ENCODE peak calls at places on chromosome 12, in nine cellular contexts. One of them, this sample, is unnamed.

GRCh38 chr12:13181375-13182070 is 15.0 kb upstream of the EMP1 start:
- DNase-seq in cardiac septum: no peak
- DNase-seq in putamen: no peak
- DNase-seq in activated T-helper 1 cell treated with Interleukin-2 at 50 U/mL for 16 hours: no peak
- DNase-seq in epithelial cell of esophagus: no peak
- DNase-seq in CD8-positive, alpha-beta T cell: no peak
- DNase-seq in GM06990: no peak
- DNase-seq in AG09309: no peak
- DNase-seq in activated gamma-delta T cell: no peak
- DNase-seq in this sample: no peak

GRCh38 chr12:27524839-27525238 is 833 bp downstream of the PPFIBP1 start:
- DNase-seq in AG09309: no peak
- DNase-seq in cardiac septum: no peak
- DNase-seq in activated T-helper 1 cell treated with Interleukin-2 at 50 U/mL for 16 hours: no peak
- DNase-seq in epithelial cell of esophagus: peak; percentile 41
- DNase-seq in CD8-positive, alpha-beta T cell: no peak
- DNase-seq in GM06990: no peak
- DNase-seq in activated gamma-delta T cell: no peak
- DNase-seq in putamen: peak; percentile 42
- DNase-seq in this sample: no peak

GRCh38 chr12:56634242-56634836 is 4.2 kb upstream of the BAZ2A start:
- DNase-seq in cardiac septum: no peak
- DNase-seq in epithelial cell of esophagus: peak; percentile 82
- DNase-seq in activated T-helper 1 cell treated with Interleukin-2 at 50 U/mL for 16 hours: no peak
- DNase-seq in GM06990: peak; percentile 41
- DNase-seq in putamen: no peak
- DNase-seq in CD8-positive, alpha-beta T cell: no peak
- DNase-seq in activated gamma-delta T cell: no peak
- DNase-seq in AG09309: no peak
- DNase-seq in this sample: no peak

GRCh38 chr12:67698711-67699603 is 50.4 kb downstream of the DYRK2 start:
- DNase-seq in GM06990: peak; percentile 80
- DNase-seq in CD8-positive, alpha-beta T cell: peak; percentile 26
- DNase-seq in epithelial cell of esophagus: peak; percentile 83
- DNase-seq in activated T-helper 1 cell treated with Interleukin-2 at 50 U/mL for 16 hours: peak; percentile 17
- DNase-seq in putamen: no peak
- DNase-seq in activated gamma-delta T cell: no peak
- DNase-seq in AG09309: peak; percentile 35
- DNase-seq in cardiac septum: no peak
- DNase-seq in this sample: no peak

GRCh38 chr12:92912052-92912451 is 17.0 kb downstream of the EEA1 start:
- DNase-seq in putamen: no peak
- DNase-seq in activated T-helper 1 cell treated with Interleukin-2 at 50 U/mL for 16 hours: no peak
- DNase-seq in activated gamma-delta T cell: no peak
- DNase-seq in CD8-positive, alpha-beta T cell: no peak
- DNase-seq in AG09309: peak; percentile 32
- DNase-seq in cardiac septum: no peak
- DNase-seq in GM06990: peak; percentile 40
- DNase-seq in epithelial cell of esophagus: peak; percentile 99
- DNase-seq in this sample: no peak

GRCh38 chr12:27493260-27493935 is 30.6 kb upstream of the PPFIBP1 start:
- DNase-seq in cardiac septum: no peak
- DNase-seq in putamen: no peak
- DNase-seq in epithelial cell of esophagus: peak; percentile 34
- DNase-seq in GM06990: no peak
- DNase-seq in activated gamma-delta T cell: no peak
- DNase-seq in CD8-positive, alpha-beta T cell: no peak
- DNase-seq in AG09309: no peak
- DNase-seq in activated T-helper 1 cell treated with Interleukin-2 at 50 U/mL for 16 hours: no peak
- DNase-seq in this sample: no peak

GRCh38 chr12:122449317-122449716 is 26.8 kb upstream of the CLIP1 start:
- DNase-seq in GM06990: no peak
- DNase-seq in AG09309: peak; percentile 34
- DNase-seq in CD8-positive, alpha-beta T cell: no peak
- DNase-seq in putamen: no peak
- DNase-seq in cardiac septum: no peak
- DNase-seq in activated T-helper 1 cell treated with Interleukin-2 at 50 U/mL for 16 hours: no peak
- DNase-seq in activated gamma-delta T cell: no peak
- DNase-seq in epithelial cell of esophagus: peak; percentile 97
- DNase-seq in this sample: no peak

GRCh38 chr12:90938451-90938850 is 16.5 kb downstream of the CCER1 start:
- DNase-seq in CD8-positive, alpha-beta T cell: no peak
- DNase-seq in AG09309: no peak
- DNase-seq in putamen: no peak
- DNase-seq in activated T-helper 1 cell treated with Interleukin-2 at 50 U/mL for 16 hours: no peak
- DNase-seq in activated gamma-delta T cell: no peak
- DNase-seq in cardiac septum: no peak
- DNase-seq in epithelial cell of esophagus: peak; percentile 84
- DNase-seq in GM06990: no peak
- DNase-seq in this sample: no peak

GRCh38 chr12:25384038-25384953 is 133.6 kb upstream of the KRAS start:
- DNase-seq in activated T-helper 1 cell treated with Interleukin-2 at 50 U/mL for 16 hours: no peak
- DNase-seq in putamen: no peak
- DNase-seq in CD8-positive, alpha-beta T cell: no peak
- DNase-seq in GM06990: no peak
- DNase-seq in AG09309: no peak
- DNase-seq in cardiac septum: no peak
- DNase-seq in epithelial cell of esophagus: peak; percentile 15
- DNase-seq in activated gamma-delta T cell: no peak
- DNase-seq in this sample: no peak

GRCh38 chr12:8697476-8698131 is at the start of gene RIMKLB:
- DNase-seq in cardiac septum: peak; percentile 89
- DNase-seq in putamen: peak; percentile 82
- DNase-seq in AG09309: no peak
- DNase-seq in epithelial cell of esophagus: peak; percentile 79
- DNase-seq in activated gamma-delta T cell: peak; percentile 63
- DNase-seq in CD8-positive, alpha-beta T cell: peak; percentile 74
- DNase-seq in activated T-helper 1 cell treated with Interleukin-2 at 50 U/mL for 16 hours: peak; percentile 67
- DNase-seq in GM06990: peak; percentile 81
- DNase-seq in this sample: peak; percentile 41

GRCh38 chr12:72346331-72346944 is 74.3 kb downstream of the TRHDE start:
- DNase-seq in activated gamma-delta T cell: no peak
- DNase-seq in GM06990: no peak
- DNase-seq in cardiac septum: no peak
- DNase-seq in activated T-helper 1 cell treated with Interleukin-2 at 50 U/mL for 16 hours: no peak
- DNase-seq in AG09309: peak; percentile 28
- DNase-seq in epithelial cell of esophagus: peak; percentile 77
- DNase-seq in CD8-positive, alpha-beta T cell: no peak
- DNase-seq in putamen: peak; percentile 88
- DNase-seq in this sample: peak; percentile 35

GRCh38 chr12:46763230-46763629 is 62.6 kb downstream of the SLC38A4 start:
- DNase-seq in AG09309: no peak
- DNase-seq in activated T-helper 1 cell treated with Interleukin-2 at 50 U/mL for 16 hours: no peak
- DNase-seq in GM06990: peak; percentile 6
- DNase-seq in CD8-positive, alpha-beta T cell: no peak
- DNase-seq in epithelial cell of esophagus: no peak
- DNase-seq in activated gamma-delta T cell: no peak
- DNase-seq in putamen: no peak
- DNase-seq in cardiac septum: no peak
- DNase-seq in this sample: no peak

GRCh38 chr12:112839386-112839972 is 47.9 kb downstream of the RPH3A start:
- DNase-seq in activated gamma-delta T cell: no peak
- DNase-seq in AG09309: peak; percentile 24
- DNase-seq in GM06990: no peak
- DNase-seq in putamen: no peak
- DNase-seq in cardiac septum: peak; percentile 36
- DNase-seq in activated T-helper 1 cell treated with Interleukin-2 at 50 U/mL for 16 hours: no peak
- DNase-seq in epithelial cell of esophagus: peak; percentile 97
- DNase-seq in CD8-positive, alpha-beta T cell: no peak
- DNase-seq in this sample: no peak

GRCh38 chr12:127170271-127171180 is 1096.4 kb upstream of the TMEM132C start:
- DNase-seq in epithelial cell of esophagus: no peak
- DNase-seq in CD8-positive, alpha-beta T cell: no peak
- DNase-seq in GM06990: no peak
- DNase-seq in putamen: no peak
- DNase-seq in AG09309: no peak
- DNase-seq in activated T-helper 1 cell treated with Interleukin-2 at 50 U/mL for 16 hours: no peak
- DNase-seq in activated gamma-delta T cell: no peak
- DNase-seq in cardiac septum: no peak
- DNase-seq in this sample: no peak

GRCh38 chr12:42534184-42534838 is 55.2 kb downstream of the PRICKLE1 start:
- DNase-seq in AG09309: no peak
- DNase-seq in epithelial cell of esophagus: no peak
- DNase-seq in putamen: no peak
- DNase-seq in GM06990: no peak
- DNase-seq in activated gamma-delta T cell: no peak
- DNase-seq in activated T-helper 1 cell treated with Interleukin-2 at 50 U/mL for 16 hours: no peak
- DNase-seq in cardiac septum: no peak
- DNase-seq in CD8-positive, alpha-beta T cell: no peak
- DNase-seq in this sample: no peak

GRCh38 chr12:47813491-47814196 is 6.1 kb downstream of the HDAC7 start:
- DNase-seq in CD8-positive, alpha-beta T cell: no peak
- DNase-seq in epithelial cell of esophagus: no peak
- DNase-seq in activated T-helper 1 cell treated with Interleukin-2 at 50 U/mL for 16 hours: no peak
- DNase-seq in activated gamma-delta T cell: no peak
- DNase-seq in AG09309: no peak
- DNase-seq in putamen: no peak
- DNase-seq in GM06990: no peak
- DNase-seq in cardiac septum: no peak
- DNase-seq in this sample: no peak

GRCh38 chr12:88993655-88994054 is 358.6 kb downstream of the DUSP6 start:
- DNase-seq in AG09309: peak; percentile 48
- DNase-seq in epithelial cell of esophagus: peak; percentile 65
- DNase-seq in CD8-positive, alpha-beta T cell: no peak
- DNase-seq in activated gamma-delta T cell: no peak
- DNase-seq in cardiac septum: no peak
- DNase-seq in activated T-helper 1 cell treated with Interleukin-2 at 50 U/mL for 16 hours: no peak
- DNase-seq in GM06990: no peak
- DNase-seq in putamen: peak; percentile 3
- DNase-seq in this sample: no peak

GRCh38 chr12:132717531-132718387 is 7.1 kb downstream of the PGAM5 start:
- DNase-seq in epithelial cell of esophagus: no peak
- DNase-seq in putamen: no peak
- DNase-seq in activated T-helper 1 cell treated with Interleukin-2 at 50 U/mL for 16 hours: no peak
- DNase-seq in cardiac septum: no peak
- DNase-seq in AG09309: no peak
- DNase-seq in GM06990: no peak
- DNase-seq in CD8-positive, alpha-beta T cell: no peak
- DNase-seq in activated gamma-delta T cell: no peak
- DNase-seq in this sample: no peak

GRCh38 chr12:58919271-58920101 is 818 bp downstream of the LRIG3 start:
- DNase-seq in epithelial cell of esophagus: peak; percentile 66
- DNase-seq in putamen: peak; percentile 39
- DNase-seq in cardiac septum: no peak
- DNase-seq in CD8-positive, alpha-beta T cell: no peak
- DNase-seq in GM06990: peak; percentile 15
- DNase-seq in activated gamma-delta T cell: no peak
- DNase-seq in activated T-helper 1 cell treated with Interleukin-2 at 50 U/mL for 16 hours: no peak
- DNase-seq in AG09309: no peak
- DNase-seq in this sample: peak; percentile 57

GRCh38 chr12:88339254-88339949 is 197.3 kb downstream of the TMTC3 start:
- DNase-seq in activated gamma-delta T cell: no peak
- DNase-seq in GM06990: no peak
- DNase-seq in CD8-positive, alpha-beta T cell: no peak
- DNase-seq in AG09309: no peak
- DNase-seq in activated T-helper 1 cell treated with Interleukin-2 at 50 U/mL for 16 hours: no peak
- DNase-seq in cardiac septum: no peak
- DNase-seq in epithelial cell of esophagus: peak; percentile 80
- DNase-seq in putamen: no peak
- DNase-seq in this sample: no peak

GRCh38 chr12:38159092-38159551 is 157.5 kb upstream of the ALG10B start:
- DNase-seq in activated T-helper 1 cell treated with Interleukin-2 at 50 U/mL for 16 hours: no peak
- DNase-seq in GM06990: no peak
- DNase-seq in epithelial cell of esophagus: no peak
- DNase-seq in CD8-positive, alpha-beta T cell: no peak
- DNase-seq in cardiac septum: no peak
- DNase-seq in AG09309: no peak
- DNase-seq in putamen: no peak
- DNase-seq in activated gamma-delta T cell: no peak
- DNase-seq in this sample: no peak

GRCh38 chr12:116635487-116635886 is 76.3 kb downstream of the MAP1LC3B2 start:
- DNase-seq in putamen: no peak
- DNase-seq in AG09309: no peak
- DNase-seq in activated T-helper 1 cell treated with Interleukin-2 at 50 U/mL for 16 hours: no peak
- DNase-seq in activated gamma-delta T cell: no peak
- DNase-seq in epithelial cell of esophagus: no peak
- DNase-seq in GM06990: peak; percentile 32
- DNase-seq in cardiac septum: no peak
- DNase-seq in CD8-positive, alpha-beta T cell: no peak
- DNase-seq in this sample: no peak

GRCh38 chr12:51269174-51270066 is 795 bp downstream of the SMAGP start:
- DNase-seq in GM06990: peak; percentile 40
- DNase-seq in activated T-helper 1 cell treated with Interleukin-2 at 50 U/mL for 16 hours: peak; percentile 43
- DNase-seq in activated gamma-delta T cell: peak; percentile 46
- DNase-seq in epithelial cell of esophagus: peak; percentile 65
- DNase-seq in putamen: no peak
- DNase-seq in CD8-positive, alpha-beta T cell: peak; percentile 47
- DNase-seq in cardiac septum: peak; percentile 78
- DNase-seq in AG09309: no peak
- DNase-seq in this sample: no peak

GRCh38 chr12:104578453-104578852 is 121.7 kb downstream of the CHST11 start:
- DNase-seq in cardiac septum: no peak
- DNase-seq in CD8-positive, alpha-beta T cell: no peak
- DNase-seq in activated T-helper 1 cell treated with Interleukin-2 at 50 U/mL for 16 hours: no peak
- DNase-seq in putamen: no peak
- DNase-seq in AG09309: peak; percentile 46
- DNase-seq in GM06990: no peak
- DNase-seq in epithelial cell of esophagus: peak; percentile 73
- DNase-seq in activated gamma-delta T cell: no peak
- DNase-seq in this sample: no peak

GRCh38 chr12:92519284-92519683 is 183.5 kb upstream of the PLEKHG7 start:
- DNase-seq in activated gamma-delta T cell: no peak
- DNase-seq in AG09309: no peak
- DNase-seq in epithelial cell of esophagus: peak; percentile 77
- DNase-seq in cardiac septum: no peak
- DNase-seq in activated T-helper 1 cell treated with Interleukin-2 at 50 U/mL for 16 hours: no peak
- DNase-seq in GM06990: no peak
- DNase-seq in CD8-positive, alpha-beta T cell: no peak
- DNase-seq in putamen: no peak
- DNase-seq in this sample: no peak

GRCh38 chr12:58106185-58106584 is 164.8 kb downstream of the ATP23 start:
- DNase-seq in AG09309: no peak
- DNase-seq in CD8-positive, alpha-beta T cell: no peak
- DNase-seq in cardiac septum: no peak
- DNase-seq in putamen: peak; percentile 18
- DNase-seq in activated T-helper 1 cell treated with Interleukin-2 at 50 U/mL for 16 hours: no peak
- DNase-seq in activated gamma-delta T cell: no peak
- DNase-seq in GM06990: no peak
- DNase-seq in epithelial cell of esophagus: no peak
- DNase-seq in this sample: no peak

GRCh38 chr12:122860052-122860853 is 25.0 kb downstream of the HIP1R start:
- DNase-seq in GM06990: peak; percentile 66
- DNase-seq in activated gamma-delta T cell: peak; percentile 40
- DNase-seq in CD8-positive, alpha-beta T cell: peak; percentile 77
- DNase-seq in epithelial cell of esophagus: peak; percentile 83
- DNase-seq in AG09309: no peak
- DNase-seq in activated T-helper 1 cell treated with Interleukin-2 at 50 U/mL for 16 hours: peak; percentile 61
- DNase-seq in putamen: peak; percentile 79
- DNase-seq in cardiac septum: peak; percentile 95
- DNase-seq in this sample: peak; percentile 90

GRCh38 chr12:80404629-80405028 is 39.4 kb upstream of the PTPRQ start:
- DNase-seq in putamen: no peak
- DNase-seq in CD8-positive, alpha-beta T cell: no peak
- DNase-seq in GM06990: no peak
- DNase-seq in cardiac septum: no peak
- DNase-seq in epithelial cell of esophagus: peak; percentile 43
- DNase-seq in activated gamma-delta T cell: no peak
- DNase-seq in activated T-helper 1 cell treated with Interleukin-2 at 50 U/mL for 16 hours: no peak
- DNase-seq in AG09309: no peak
- DNase-seq in this sample: no peak

GRCh38 chr12:45728625-45729232 is 777 bp upstream of the ARID2 start:
- DNase-seq in AG09309: peak; percentile 83
- DNase-seq in epithelial cell of esophagus: peak; percentile 98
- DNase-seq in GM06990: peak; percentile 98
- DNase-seq in activated gamma-delta T cell: peak; percentile 93
- DNase-seq in activated T-helper 1 cell treated with Interleukin-2 at 50 U/mL for 16 hours: peak; percentile 93
- DNase-seq in cardiac septum: peak; percentile 98
- DNase-seq in CD8-positive, alpha-beta T cell: peak; percentile 93
- DNase-seq in putamen: peak; percentile 97
- DNase-seq in this sample: peak; percentile 93

GRCh38 chr12:50933459-50934124 is 18.8 kb upstream of the HIGD1C start:
- DNase-seq in activated gamma-delta T cell: no peak
- DNase-seq in epithelial cell of esophagus: peak; percentile 25
- DNase-seq in activated T-helper 1 cell treated with Interleukin-2 at 50 U/mL for 16 hours: no peak
- DNase-seq in putamen: no peak
- DNase-seq in cardiac septum: no peak
- DNase-seq in AG09309: no peak
- DNase-seq in GM06990: no peak
- DNase-seq in CD8-positive, alpha-beta T cell: no peak
- DNase-seq in this sample: no peak

This sample was measured in hypothalamus.